ENCODE peak calls at places on chromosomes 6 and 20, in eight cellular contexts. R is AG09309; U is body of pancreas; L is COR-L47; Q is NCI-H82; N is COLO829; M is A172; S is stimulated activated CD8-positive, alpha-beta memory T cell treated with anti-CD3 and anti-CD28 coated beads, Interleukin-4, amount 100 ng/mL, for 24 hours. E is an unnamed sample.
A peak's percentile ranks its signal among the peaks of the same experiment; 100 is the strongest.

GRCh38 chr6:15621203-15622044 is 41.4 kb downstream of the DTNBP1 start:
- DNase-seq in Q (peak; percentile 90), S (no peak), M (no peak), N (no peak), L (no peak), U (peak; percentile 59), R (no peak), E (no peak)

GRCh38 chr6:168377481-168377850 is 57.9 kb upstream of the DACT2 start:
- DNase-seq in R (no peak), Q (no peak), S (no peak), N (no peak), M (no peak), L (no peak), U (peak; percentile 36), E (no peak)

GRCh38 chr6:85676086-85676729 is 33.5 kb upstream of the SYNCRIP start:
- DNase-seq in M (no peak), U (no peak), L (no peak), N (no peak), S (no peak), Q (no peak), R (no peak), E (no peak)

GRCh38 chr6:157763129-157763893 is 59.7 kb upstream of the SNX9 start:
- DNase-seq in U (peak; percentile 99), N (no peak), S (no peak), R (no peak), M (peak; percentile 91), Q (no peak), L (peak; percentile 75), E (no peak)

GRCh38 chr6:32439708-32440214 is at the start of gene HLA-DRA:
- DNase-seq in N (peak; percentile 66), L (no peak), R (no peak), M (peak; percentile 52), S (no peak), Q (peak; percentile 71), U (peak; percentile 53), E (peak; percentile 73)

GRCh38 chr20:22466447-22467171 is 117.8 kb downstream of the FOXA2 start:
- DNase-seq in L (peak; percentile 91), M (no peak), U (no peak), R (no peak), S (no peak), Q (no peak), N (no peak), E (no peak)

GRCh38 chr6:166720859-166721258 is 93.8 kb upstream of the RPS6KA2 start:
- DNase-seq in N (no peak), U (no peak), S (no peak), L (no peak), R (no peak), Q (no peak), M (no peak), E (no peak)

GRCh38 chr20:32963176-32963575 is 41.1 kb downstream of the SUN5 start:
- DNase-seq in Q (no peak), N (no peak), U (no peak), S (no peak), L (no peak), M (no peak), R (no peak), E (peak; percentile 43)

GRCh38 chr6:30802731-30803130 is 58.4 kb upstream of the IER3 start:
- DNase-seq in R (no peak), L (no peak), Q (no peak), M (no peak), S (no peak), U (no peak), N (no peak), E (no peak)

GRCh38 chr6:138593100-138593877 is 94.0 kb upstream of the NHSL1 start:
- DNase-seq in N (peak; percentile 84), U (peak; percentile 68), S (no peak), Q (no peak), M (peak; percentile 91), R (peak; percentile 94), L (no peak), E (peak; percentile 65)

GRCh38 chr20:2314759-2315439 is 19.1 kb downstream of the TGM3 start:
- DNase-seq in Q (no peak), R (peak; percentile 75), N (peak; percentile 12), M (peak; percentile 98), S (no peak), L (peak; percentile 47), U (peak; percentile 39), E (no peak)

GRCh38 chr20:4812216-4812615 is 90.5 kb downstream of the PRND start:
- DNase-seq in N (no peak), S (no peak), L (no peak), M (no peak), U (no peak), Q (no peak), R (no peak), E (no peak)

GRCh38 chr6:160667854-160668481 is 3.9 kb upstream of the LPA start:
- DNase-seq in Q (peak; percentile 41), R (no peak), S (no peak), N (peak; percentile 9), U (peak; percentile 58), L (no peak), M (peak; percentile 20), E (no peak)

GRCh38 chr20:33680681-33681080 is 5.5 kb downstream of the E2F1 start:
- DNase-seq in Q (no peak), U (no peak), S (no peak), N (no peak), L (no peak), R (no peak), M (no peak), E (no peak)

GRCh38 chr6:156767603-156768467 is 9.3 kb upstream of the ARID1B start:
- DNase-seq in M (no peak), Q (no peak), N (no peak), S (no peak), L (no peak), U (no peak), R (no peak), E (no peak)

GRCh38 chr20:6265204-6265904 is 142.5 kb upstream of the FERMT1 start:
- DNase-seq in U (peak; percentile 6), S (no peak), R (peak; percentile 18), M (peak; percentile 14), N (peak; percentile 64), L (peak; percentile 47), Q (peak; percentile 51), E (no peak)

GRCh38 chr6:68559716-68560115 is 75.4 kb upstream of the ADGRB3 start:
- DNase-seq in R (no peak), Q (peak; percentile 86), U (no peak), S (no peak), M (no peak), N (peak; percentile 7), L (peak; percentile 85), E (no peak)

GRCh38 chr20:4329232-4329631 is 313.9 kb upstream of the RNF24 start:
- DNase-seq in M (no peak), S (no peak), R (no peak), N (no peak), U (no peak), Q (peak; percentile 12), L (no peak), E (peak; percentile 32)

GRCh38 chr20:39036011-39036410 is 73.9 kb downstream of the DHX35 start:
- DNase-seq in N (no peak), M (no peak), L (no peak), S (no peak), Q (no peak), U (no peak), R (no peak), E (no peak)

GRCh38 chr6:36727491-36728021 is 29.9 kb downstream of the RAB44 start:
- DNase-seq in S (no peak), U (no peak), Q (peak; percentile 82), L (no peak), M (peak; percentile 80), N (peak; percentile 18), R (no peak), E (no peak)

GRCh38 chr6:109295109-109295765 is 87.0 kb downstream of the CD164 start:
- DNase-seq in R (no peak), N (no peak), Q (no peak), S (no peak), M (no peak), L (no peak), U (peak; percentile 36), E (no peak)

GRCh38 chr20:47610247-47610944 is 108.7 kb downstream of the NCOA3 start:
- DNase-seq in N (peak; percentile 87), S (peak; percentile 59), M (peak; percentile 84), R (peak; percentile 47), Q (no peak), U (peak; percentile 54), L (no peak), E (peak; percentile 67)

GRCh38 chr6:158853072-158853871 is 34.1 kb upstream of the EZR start:
- DNase-seq in L (peak; percentile 6), Q (no peak), S (peak; percentile 79), U (peak; percentile 95), N (peak; percentile 82), M (peak; percentile 99), R (no peak), E (peak; percentile 85)

GRCh38 chr20:409697-410559 is 1.8 kb downstream of the RBCK1 start:
- DNase-seq in N (no peak), R (no peak), U (peak; percentile 46), S (no peak), M (no peak), Q (no peak), L (no peak), E (no peak)

GRCh38 chr6:110357696-110358535 is at the start of gene METTL24:
- DNase-seq in S (no peak), Q (peak; percentile 71), N (no peak), R (no peak), U (peak; percentile 51), L (no peak), M (no peak), E (no peak)

GRCh38 chr20:62818592-62819493 is 2.0 kb downstream of the COL9A3 start:
- DNase-seq in Q (no peak), N (peak; percentile 97), S (no peak), U (peak; percentile 53), M (peak; percentile 44), L (peak; percentile 79), R (no peak), E (no peak)

GRCh38 chr6:132418566-132418965 is 17.3 kb upstream of the MOXD1 start:
- DNase-seq in L (no peak), N (no peak), R (no peak), Q (no peak), M (no peak), U (no peak), S (no peak), E (no peak)

GRCh38 chr6:83853178-83853967 is at the start of gene RIPPLY2:
- DNase-seq in L (peak; percentile 48), R (no peak), S (no peak), U (peak; percentile 19), Q (peak; percentile 71), M (no peak), N (no peak), E (no peak)

GRCh38 chr6:154202334-154202733 is 154.3 kb downstream of the IPCEF1 start:
- DNase-seq in R (no peak), Q (no peak), S (no peak), L (no peak), M (no peak), N (no peak), U (no peak), E (no peak)

GRCh38 chr6:38501931-38502330 is 137.8 kb downstream of the BTBD9 start:
- DNase-seq in Q (peak; percentile 96), U (no peak), R (no peak), M (no peak), N (no peak), L (peak; percentile 37), S (no peak), E (no peak)

GRCh38 chr6:7159790-7160525 is 52.2 kb downstream of the RREB1 start:
- DNase-seq in L (no peak), N (no peak), S (no peak), M (no peak), Q (no peak), U (no peak), R (no peak), E (no peak)

GRCh38 chr20:7775072-7775471 is 165.2 kb downstream of the HAO1 start:
- DNase-seq in L (no peak), M (no peak), S (no peak), U (no peak), N (no peak), Q (no peak), R (peak; percentile 20), E (no peak)

GRCh38 chr20:51360451-51361230 is 181.9 kb downstream of the NFATC2 start:
- DNase-seq in Q (no peak), M (peak; percentile 99), N (no peak), U (no peak), S (no peak), R (peak; percentile 98), L (no peak), E (no peak)

E was measured in stimulated activated effector memory CD8-positive, alpha-beta T cell treated with anti-CD3 and anti-CD28 coated beads, Interleukin-12 subunit alpha, Interleukin-12 subunit beta, amount 100 ng/mL, for 72 hours.